ENCODE peak calls at places on chromosomes 7 and 10, in four cellular contexts. R is progenitor cell of endocrine pancreas, H is coronary artery, V is A549. A is an unnamed sample.

GRCh38 chr7:38413784-38414183 is 140.3 kb upstream of the TARP start:
- DNase-seq in R (no peak), H (no peak), V (no peak), A (no peak)

GRCh38 chr10:114801411-114801813 is 20.2 kb upstream of the FHIP2A start:
- DNase-seq in R (no peak), H (no peak), V (no peak), A (no peak)

GRCh38 chr10:76082956-76083355 is 651.5 kb downstream of the LRMDA start:
- DNase-seq in R (no peak), H (no peak), V (peak), A (peak)

GRCh38 chr7:123719481-123719806 is 29.4 kb downstream of the WASL start:
- DNase-seq in R (no peak), H (no peak), V (no peak), A (no peak)

GRCh38 chr7:158541330-158542010 is 46.2 kb downstream of the PTPRN2 start:
- DNase-seq in R (no peak), H (no peak), V (no peak), A (no peak)

GRCh38 chr10:102782698-102783540 is 39.2 kb downstream of the WBP1L start:
- DNase-seq in R (no peak), H (peak), V (no peak), A (peak)

GRCh38 chr7:158885624-158886023 is 29.3 kb downstream of the DYNC2I1 start:
- DNase-seq in R (no peak), H (no peak), V (peak), A (peak)

GRCh38 chr7:85185355-85186082 is 1.3 kb downstream of the SEMA3D start:
- DNase-seq in R (peak), H (peak), V (peak), A (no peak)

GRCh38 chr10:112950714-112951348 is 784 bp downstream of the TCF7L2 start:
- DNase-seq in R (no peak), H (no peak), V (no peak), A (peak)

GRCh38 chr7:151327022-151327421 is 14.6 kb upstream of the NUB1 start:
- DNase-seq in R (no peak), H (no peak), V (no peak), A (no peak)

GRCh38 chr7:137715101-137715500 is 131.7 kb downstream of the DGKI start:
- DNase-seq in R (no peak), H (no peak), V (no peak), A (no peak)

GRCh38 chr10:133258066-133258817 is 18.4 kb downstream of the ADAM8 start:
- DNase-seq in R (no peak), H (no peak), V (no peak), A (peak)

GRCh38 chr7:159035571-159036073 is 109.0 kb downstream of the VIPR2 start:
- DNase-seq in R (no peak), H (no peak), V (no peak), A (no peak)

GRCh38 chr7:111475419-111475748 is 86.9 kb downstream of the IMMP2L start:
- DNase-seq in R (no peak), H (no peak), V (no peak), A (no peak)
- TF ChIP-seq CTCF in R (no peak), H (no peak), V (no peak), A (no peak)

GRCh38 chr10:88165849-88166271 is 302.4 kb downstream of the PTEN start:
- DNase-seq in R (no peak), H (no peak), V (no peak), A (no peak)
- TF ChIP-seq CTCF in R (no peak), H (no peak), V (no peak), A (no peak)

GRCh38 chr10:80160361-80161128 is 28.0 kb downstream of the PLAC9 start:
- DNase-seq in R (no peak), H (no peak), V (no peak), A (no peak)

GRCh38 chr10:80159166-80159888 is 26.8 kb downstream of the PLAC9 start:
- DNase-seq in R (no peak), H (no peak), V (no peak), A (no peak)

GRCh38 chr10:80163741-80164341 is 31.3 kb downstream of the PLAC9 start:
- DNase-seq in R (no peak), H (peak), V (no peak), A (peak)

GRCh38 chr10:80158598-80159127 is 26.1 kb downstream of the PLAC9 start:
- DNase-seq in R (no peak), H (peak), V (peak), A (peak)

GRCh38 chr10:80161321-80162084 is 29.0 kb downstream of the PLAC9 start:
- DNase-seq in R (no peak), H (no peak), V (no peak), A (no peak)
- TF ChIP-seq CTCF in R (peak), H (no peak), V (no peak), A (no peak)

GRCh38 chr10:17100586-17100985 is 29.0 kb downstream of the CUBN start:
- DNase-seq in R (no peak), H (no peak), V (no peak), A (no peak)
- TF ChIP-seq CTCF in R (no peak), H (no peak), V (no peak), A (no peak)

DNA sequence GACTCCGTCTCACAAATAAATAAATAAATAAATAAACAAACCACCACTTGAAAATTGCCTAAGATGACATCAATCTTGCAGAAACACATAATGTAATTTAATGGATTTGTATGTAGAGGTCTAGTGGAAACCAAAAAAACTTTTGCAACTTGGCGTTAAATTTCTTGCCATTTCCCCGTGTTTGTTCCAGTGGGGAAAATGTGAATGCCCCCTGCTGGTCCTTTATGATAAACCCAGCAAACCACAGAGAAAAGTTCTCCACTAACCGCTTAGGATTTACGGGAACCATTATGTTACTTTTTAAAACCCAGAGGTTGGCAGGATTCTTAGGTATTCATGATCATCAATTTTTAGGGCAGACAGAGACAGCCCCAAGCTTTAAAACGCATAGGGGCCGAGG is 32.5 kb downstream of the LAMB4 start:
- DNase-seq in R (no peak), H (no peak), V (peak), A (peak)
- TF ChIP-seq CTCF in R (peak), H (no peak), V (peak), A (peak)

GRCh38 chr10:73920084-73920483 is 9.2 kb downstream of the PLAU start:
- DNase-seq in R (no peak), H (no peak), V (no peak), A (peak)
- TF ChIP-seq CTCF in R (no peak), H (no peak), V (no peak), A (no peak)

GRCh38 chr7:70414368-70414767 is 717.6 kb upstream of the GALNT17 start:
- DNase-seq in R (no peak), H (no peak), V (no peak), A (no peak)
- TF ChIP-seq CTCF in R (no peak), H (no peak), V (no peak), A (no peak)

A was measured in MCF 10A.